ENCODE peak calls at places on chromosomes 12 and 14, in six cellular contexts. N is neural progenitor cell, O is AG09309, C is lung, V is NB4, R is cardiac muscle cell. J is an unnamed sample.

GRCh38 chr12:22229652-22230279 is 104.7 kb downstream of the ST8SIA1 start:
- DNase-seq in R (no peak), N (no peak), O (no peak), V (no peak), C (no peak), J (no peak)

GRCh38 chr14:65260786-65261185 is 151.7 kb upstream of the FUT8 start:
- DNase-seq in O (no peak), V (no peak), C (no peak), N (no peak), R (peak), J (no peak)

GRCh38 chr14:90741682-90741946 is 74.6 kb downstream of the TTC7B start:
- DNase-seq in V (no peak), R (no peak), O (no peak), N (no peak), C (no peak), J (no peak)

GRCh38 chr12:931591-931990 is 17.9 kb downstream of the RAD52 start:
- DNase-seq in O (no peak), R (no peak), N (no peak), C (no peak), V (no peak), J (no peak)

GRCh38 chr14:58755026-58755929 is 117.5 kb downstream of the DACT1 start:
- DNase-seq in R (no peak), V (no peak), O (no peak), C (no peak), N (peak), J (no peak)

GRCh38 chr12:128661216-128661550 is 162.6 kb downstream of the SLC15A4 start:
- DNase-seq in R (no peak), N (no peak), C (no peak), O (no peak), V (no peak), J (no peak)

GRCh38 chr14:106802413-106803364 is 1276.3 kb downstream of the TMEM121 start:
- DNase-seq in V (peak), O (no peak), N (no peak), C (no peak), R (no peak), J (no peak)

GRCh38 chr12:64256166-64256800 is 34.2 kb upstream of the KICS2 start:
- DNase-seq in R (peak), O (peak), V (peak), C (no peak), N (peak), J (peak)

GRCh38 chr14:55448146-55448614 is 7.8 kb upstream of the TBPL2 start:
- DNase-seq in O (peak), C (no peak), R (peak), N (no peak), V (peak), J (peak)

GRCh38 chr14:32201196-32201815 is 539 bp upstream of the RNU6-7 start:
- DNase-seq in N (peak), O (no peak), R (peak), V (peak), C (peak), J (no peak)

GRCh38 chr14:51711505-51711904 is 59.8 kb downstream of the FRMD6 start:
- DNase-seq in N (no peak), V (no peak), R (no peak), O (no peak), C (no peak), J (no peak)

GRCh38 chr14:50038398-50039119 is 77.8 kb downstream of the VCPKMT start:
- DNase-seq in N (no peak), O (peak), C (peak), V (peak), R (peak), J (no peak)

GRCh38 chr12:19739195-19739776 is 300.0 kb downstream of the AEBP2 start:
- DNase-seq in O (peak), N (peak), V (peak), R (peak), C (no peak), J (peak)

GRCh38 chr12:83800022-83800421 is 1112.6 kb downstream of the SLC6A15 start:
- DNase-seq in R (no peak), C (no peak), V (no peak), O (no peak), N (no peak), J (no peak)

GRCh38 chr14:91289464-91289863 is 45.0 kb upstream of the GPR68 start:
- DNase-seq in N (no peak), C (no peak), V (no peak), R (no peak), O (no peak), J (no peak)

GRCh38 chr12:87025976-87026375 is 769.8 kb upstream of the MGAT4C start:
- DNase-seq in N (no peak), V (no peak), R (peak), O (no peak), C (no peak), J (no peak)

GRCh38 chr12:120240495-120240833 is 25.1 kb downstream of the PXN start:
- DNase-seq in C (no peak), N (no peak), V (no peak), R (no peak), O (no peak), J (no peak)

GRCh38 chr12:65958456-65958855 is 134.2 kb downstream of the HMGA2 start:
- DNase-seq in O (no peak), C (no peak), N (no peak), V (no peak), R (no peak), J (no peak)

GRCh38 chr14:33796356-33796755 is 154.5 kb downstream of the EGLN3 start:
- DNase-seq in V (no peak), C (no peak), O (no peak), R (peak), N (no peak), J (peak)

GRCh38 chr12:108214486-108214885 is 85.4 kb downstream of the WSCD2 start:
- DNase-seq in C (no peak), R (peak), V (peak), N (peak), O (no peak), J (no peak)

GRCh38 chr12:94762259-94762942 is 112.0 kb upstream of the TMCC3 start:
- DNase-seq in N (no peak), V (peak), R (no peak), C (no peak), O (no peak), J (no peak)

GRCh38 chr14:70416717-70417349 is at the start of gene SYNJ2BP:
- DNase-seq in C (peak), N (peak), V (peak), R (peak), O (peak), J (peak)

GRCh38 chr12:6367065-6367968 is 8.0 kb downstream of the SCNN1A start:
- DNase-seq in V (peak), O (no peak), C (no peak), N (no peak), R (peak), J (no peak)

GRCh38 chr14:24430682-24431568 is 1.2 kb downstream of the KHNYN start:
- DNase-seq in O (no peak), C (no peak), N (peak), V (peak), R (peak), J (no peak)

GRCh38 chr14:85528882-85529585 is 910 bp upstream of the FLRT2 start:
- DNase-seq in O (no peak), N (peak), V (no peak), C (no peak), R (peak), J (no peak)

GRCh38 chr12:104974626-104975290 is 11.4 kb upstream of the NOPCHAP1 start:
- DNase-seq in O (no peak), N (no peak), V (peak), C (no peak), R (no peak), J (no peak)

GRCh38 chr12:104973250-104973649 is 12.9 kb upstream of the NOPCHAP1 start:
- DNase-seq in R (no peak), N (no peak), O (no peak), C (no peak), V (no peak), J (no peak)

GRCh38 chr12:104971276-104971675 is 13.2 kb upstream of the SLC41A2 start:
- DNase-seq in C (no peak), R (no peak), V (no peak), N (no peak), O (no peak), J (no peak)

GRCh38 chr12:104975621-104976343 is 10.3 kb upstream of the NOPCHAP1 start:
- DNase-seq in C (no peak), R (peak), O (no peak), N (no peak), V (peak), J (no peak)

DNA sequence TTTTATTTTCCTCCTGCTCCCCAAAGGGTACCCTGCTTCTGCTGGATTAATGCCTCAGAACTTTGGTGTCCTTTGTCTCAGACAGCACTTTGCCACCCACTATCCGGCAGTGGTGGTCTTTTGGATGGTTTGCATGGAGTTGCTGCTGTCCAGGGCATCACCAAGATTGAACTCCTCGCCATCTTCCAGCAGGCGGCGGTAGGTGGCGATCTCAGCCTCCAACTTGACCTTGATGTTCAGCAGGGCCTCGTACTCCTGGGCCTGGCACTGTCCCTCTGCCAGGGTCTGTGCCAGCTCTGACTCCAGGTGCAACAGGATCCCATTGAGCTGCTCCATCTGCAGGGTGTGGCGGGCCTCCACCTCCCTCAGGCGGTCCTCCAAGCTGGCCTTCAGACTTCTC is 9.4 kb upstream of the NOPCHAP1 start:
- DNase-seq in V (no peak), O (no peak), R (no peak), N (no peak), C (no peak), J (no peak)
- TF ChIP-seq CTCF in V (no peak), O (peak), R (no peak), N (peak), C (no peak), J (no peak)

DNA sequence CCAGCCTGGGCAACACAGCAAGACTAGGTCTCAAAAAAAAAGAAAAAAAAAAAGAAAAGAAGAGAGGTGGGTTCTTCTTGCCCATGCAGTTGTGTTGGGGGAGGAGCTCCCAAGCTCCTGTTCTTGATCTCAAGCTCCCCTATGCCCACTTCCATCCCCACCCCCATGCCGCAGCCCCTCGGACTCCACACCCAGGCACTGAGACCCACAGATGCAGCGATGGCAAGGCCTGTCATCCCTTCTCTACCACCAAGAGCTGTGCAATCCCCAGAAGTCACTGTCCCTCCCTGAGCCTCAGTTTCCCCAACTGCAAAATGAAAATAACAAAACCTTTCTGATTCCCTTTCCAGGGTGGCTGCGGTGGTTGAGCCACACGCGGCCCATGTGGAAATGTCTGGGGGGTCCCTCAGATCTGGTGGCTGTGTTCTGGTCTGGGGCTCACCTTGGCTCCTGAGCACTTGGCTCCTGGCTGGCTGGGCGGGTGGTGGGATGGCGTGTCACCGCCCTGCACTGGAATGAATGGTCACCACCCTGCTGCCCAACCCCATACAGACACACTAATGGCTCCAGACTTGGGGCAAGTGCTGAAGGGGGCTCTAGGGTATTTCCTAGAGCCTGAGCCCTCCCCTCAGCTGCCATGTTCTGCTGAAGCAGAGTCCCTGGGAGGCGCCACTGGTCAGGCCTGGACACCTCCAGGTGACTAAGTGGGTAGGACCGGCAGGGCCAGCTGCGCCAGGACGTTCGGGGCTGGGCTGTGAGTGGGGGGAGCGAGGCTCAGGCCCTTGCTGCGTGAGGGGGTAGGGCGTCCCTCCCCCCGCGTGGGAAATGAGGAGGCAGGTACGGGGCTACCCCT is 22.5 kb upstream of the KIF26A start:
- DNase-seq in O (no peak), N (no peak), C (peak), R (no peak), V (no peak), J (no peak)
- H3K4me3 ChIP-seq in O (peak), N (no peak), C (peak), R (no peak), V (no peak), J (no peak)

DNA sequence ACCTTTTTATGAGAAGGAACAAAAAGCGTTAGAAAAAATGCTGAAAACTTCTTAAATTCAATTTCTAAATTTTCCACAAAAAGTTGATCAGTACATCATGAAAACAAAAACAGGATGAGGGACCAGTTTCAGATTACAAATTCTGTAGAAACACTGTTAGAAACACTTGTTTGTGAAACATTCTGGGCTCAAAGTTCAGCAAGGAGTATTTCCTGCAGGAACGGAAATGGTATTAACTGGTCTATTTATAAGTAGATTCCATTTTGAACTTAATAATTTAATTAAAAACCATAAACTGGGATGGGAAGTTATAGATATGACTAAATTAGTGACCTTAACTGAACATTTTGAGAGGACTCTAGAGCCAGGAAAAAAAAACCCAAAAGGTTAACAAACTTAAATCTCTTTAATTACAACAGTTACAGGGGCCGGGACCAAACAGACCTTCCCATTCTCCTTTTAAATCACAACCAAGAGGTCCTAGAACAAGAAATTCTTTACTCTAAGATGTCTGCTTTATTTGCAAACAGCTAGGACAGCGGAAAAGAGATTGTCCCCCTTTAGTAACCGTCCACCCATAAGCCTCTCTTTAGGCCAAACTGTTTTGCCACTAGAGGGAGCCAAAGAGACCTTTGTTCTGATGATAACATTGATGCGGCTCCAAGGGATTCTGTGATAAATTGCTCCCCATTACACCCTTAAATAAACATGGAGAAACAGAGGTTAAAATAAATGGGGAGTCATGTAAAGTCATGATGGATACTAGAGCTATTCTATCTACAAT is 69.0 kb upstream of the RERGL start:
- DNase-seq in N (peak), V (peak), O (no peak), C (no peak), R (peak), J (no peak)
- TF ChIP-seq CTCF in N (peak), V (peak), O (peak), C (peak), R (peak), J (peak)

GRCh38 chr14:54207991-54208520 is 188.8 kb upstream of the CDKN3 start:
- DNase-seq in O (no peak), N (no peak), R (peak), V (no peak), C (no peak), J (no peak)

GRCh38 chr14:54208751-54209150 is 188.1 kb upstream of the CDKN3 start:
- DNase-seq in N (no peak), C (no peak), V (no peak), R (no peak), O (no peak), J (no peak)

GRCh38 chr14:54206477-54206876 is 190.3 kb upstream of the CDKN3 start:
- DNase-seq in R (peak), N (no peak), O (no peak), V (no peak), C (peak), J (no peak)

GRCh38 chr14:54207075-54207474 is 189.7 kb upstream of the CDKN3 start:
- DNase-seq in C (no peak), N (no peak), V (no peak), R (peak), O (no peak), J (no peak)

GRCh38 chr14:54207476-54207875 is 189.3 kb upstream of the CDKN3 start:
- DNase-seq in N (no peak), O (no peak), C (no peak), V (no peak), R (peak), J (no peak)
- H3K4me3 ChIP-seq in N (no peak), O (no peak), C (no peak), V (no peak), R (no peak), J (no peak)

GRCh38 chr14:93049867-93050331 is 65.8 kb downstream of the ITPK1 start:
- DNase-seq in O (no peak), N (peak), R (peak), V (no peak), C (no peak), J (no peak)

GRCh38 chr14:93047661-93048060 is 68.1 kb downstream of the ITPK1 start:
- DNase-seq in C (no peak), O (no peak), R (no peak), V (no peak), N (no peak), J (no peak)

GRCh38 chr14:93050761-93051160 is 65.0 kb downstream of the ITPK1 start:
- DNase-seq in O (no peak), R (no peak), N (no peak), C (no peak), V (no peak), J (no peak)

GRCh38 chr14:93048843-93049242 is 66.9 kb downstream of the ITPK1 start:
- DNase-seq in V (no peak), R (no peak), C (no peak), N (no peak), O (no peak), J (no peak)

DNA sequence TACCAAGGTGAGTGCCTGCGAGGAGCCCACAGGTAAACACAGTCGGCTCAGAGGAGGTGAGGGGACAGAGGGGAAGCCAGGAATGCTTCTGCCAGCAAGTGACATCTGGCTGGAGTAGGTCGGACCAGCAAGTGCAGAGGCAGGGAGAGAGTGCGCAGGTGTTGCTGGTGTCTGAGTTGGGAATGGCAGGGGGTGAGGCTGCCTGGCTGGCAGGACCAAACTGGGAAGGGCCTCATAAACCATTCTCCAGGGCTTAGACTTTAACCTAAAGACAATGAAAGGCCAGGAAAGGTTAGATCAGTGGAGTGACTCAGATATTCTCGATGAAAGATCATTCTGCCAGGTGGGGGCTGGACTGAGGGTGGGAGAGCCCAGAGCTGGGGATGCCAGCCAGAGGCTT is 66.4 kb downstream of the ITPK1 start:
- DNase-seq in C (no peak), R (no peak), N (no peak), V (no peak), O (no peak), J (no peak)
- TF ChIP-seq CTCF in C (no peak), R (no peak), N (no peak), V (no peak), O (no peak), J (no peak)

DNA sequence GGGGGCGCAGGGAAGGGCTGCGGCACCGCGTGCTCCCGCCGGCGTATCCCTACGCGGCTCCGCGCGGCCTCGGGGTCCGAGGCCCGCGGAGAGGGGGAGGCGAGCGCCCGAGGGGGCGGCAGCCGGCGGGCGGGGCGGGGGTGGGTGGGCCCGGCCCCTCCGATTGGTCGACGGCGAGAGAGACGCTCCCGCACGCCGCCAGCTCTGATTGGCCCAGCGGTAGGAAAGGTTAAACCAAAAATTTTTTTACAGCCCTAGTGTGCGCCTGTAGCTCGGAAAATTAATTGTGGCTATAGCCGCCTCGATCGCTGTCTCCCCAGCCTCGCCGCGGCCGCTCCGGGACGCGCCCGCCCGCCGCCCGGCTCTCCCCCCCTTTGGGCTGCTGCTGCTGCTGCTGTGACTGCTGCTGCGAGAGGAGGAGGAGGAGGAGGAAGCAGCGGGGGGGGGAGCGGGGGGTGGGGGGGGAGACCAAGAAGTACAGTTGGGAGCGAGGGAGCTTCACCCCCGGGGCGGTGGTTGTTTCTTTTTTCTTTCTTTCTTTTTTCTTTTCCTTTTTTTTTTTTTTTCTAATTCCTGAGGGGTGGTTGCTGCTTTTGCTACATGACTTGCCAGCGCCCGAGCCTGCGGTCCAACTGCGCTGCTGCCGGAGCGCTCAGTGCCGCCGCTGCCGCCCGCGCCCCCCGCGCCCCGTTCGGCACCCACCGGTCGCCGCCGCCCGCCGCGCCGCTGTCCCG is at the start of gene FOXG1:
- DNase-seq in N (peak), R (peak), V (no peak), C (no peak), O (no peak), J (no peak)
- H3K4me3 ChIP-seq in N (peak), R (peak), V (no peak), C (no peak), O (no peak), J (peak)

GRCh38 chr14:36646664-36647416 is 14.8 kb upstream of the PAX9 start:
- DNase-seq in R (no peak), V (no peak), N (peak), O (no peak), C (no peak), J (no peak)
- TF ChIP-seq CTCF in R (no peak), V (no peak), N (peak), O (peak), C (no peak), J (peak)

J was measured in retinal pigment epithelial cell.